ENCODE peak calls at places on chromosomes 4 and X, in four cellular contexts. S, B, K and I are unnamed samples.

GRCh38 chr4:110085131-110085530 is 113.3 kb downstream of the ELOVL6 start:
- DNase-seq in S (no peak), B (peak), K (peak), I (no peak)

GRCh38 chrX:21657318-21658151 is 595 bp downstream of the KLHL34 start:
- DNase-seq in S (peak), K (no peak), B (no peak), I (peak)

GRCh38 chr4:97457253-97457652 is 686.0 kb downstream of the STPG2 start:
- DNase-seq in S (no peak), B (no peak), K (no peak), I (no peak)

GRCh38 chr4:137994858-137995257 is 247.3 kb downstream of the SLC7A11 start:
- DNase-seq in K (no peak), B (no peak), S (no peak), I (no peak)

GRCh38 chrX:1323315-1323714 is 13.3 kb upstream of the IL3RA start:
- DNase-seq in B (no peak), K (peak), S (peak), I (peak)

GRCh38 chrX:120302434-120302833 is 8.8 kb downstream of the TMEM255A start:
- DNase-seq in B (no peak), K (no peak), S (peak), I (peak)

GRCh38 chr4:153114771-153115321 is 89.4 kb upstream of the TRIM2 start:
- DNase-seq in B (peak), S (no peak), K (no peak), I (no peak)

GRCh38 chrX:13087322-13088154 is 43.1 kb upstream of the FAM9C start:
- DNase-seq in K (peak), B (peak), S (peak), I (peak)

GRCh38 chr4:1211951-1212545 is 36.9 kb downstream of the CTBP1 start:
- DNase-seq in S (no peak), K (no peak), B (no peak), I (no peak)

GRCh38 chrX:109384569-109385174 is 97.2 kb downstream of the GUCY2F start:
- DNase-seq in K (no peak), B (peak), S (peak), I (no peak)

GRCh38 chrX:70322784-70323183 is 32.9 kb downstream of the KIF4A start:
- DNase-seq in B (no peak), S (no peak), K (no peak), I (no peak)

GRCh38 chr4:74055096-74055495 is 16.6 kb upstream of the CXCL3 start:
- DNase-seq in K (no peak), S (no peak), B (no peak), I (no peak)

GRCh38 chrX:104370089-104370488 is 115.4 kb upstream of the ESX1 start:
- DNase-seq in S (no peak), B (no peak), K (peak), I (no peak)

GRCh38 chr4:5079581-5079980 is 28.3 kb downstream of the STK32B start:
- DNase-seq in S (no peak), B (no peak), K (no peak), I (no peak)

GRCh38 chr4:174403177-174403543 is 119.1 kb downstream of the HPGD start:
- DNase-seq in S (no peak), B (no peak), K (no peak), I (no peak)

GRCh38 chr4:38523524-38524448 is 140.2 kb upstream of the KLF3 start:
- DNase-seq in K (no peak), S (peak), B (peak), I (no peak)

GRCh38 chr4:153257151-153257620 is 52.9 kb downstream of the TRIM2 start:
- DNase-seq in K (no peak), B (peak), S (peak), I (no peak)

GRCh38 chrX:1649623-1650022 is 34.8 kb downstream of the ASMT start:
- DNase-seq in K (no peak), S (no peak), B (peak), I (no peak)

GRCh38 chr4:167918077-167918476 is 174.3 kb upstream of the ANXA10 start:
- DNase-seq in K (no peak), S (no peak), B (no peak), I (no peak)

GRCh38 chr4:78627046-78627965 is 75.7 kb downstream of the ANXA3 start:
- DNase-seq in K (peak), B (peak), S (no peak), I (no peak)

GRCh38 chrX:72402614-72403013 is 96.9 kb upstream of the CITED1 start:
- DNase-seq in K (no peak), S (no peak), B (no peak), I (no peak)

GRCh38 chr4:144611850-144612249 is 34.1 kb upstream of the HHIP start:
- DNase-seq in S (peak), K (no peak), B (peak), I (no peak)
- TF ChIP-seq CTCF in S (no peak), K (peak), B (peak), I (peak)

GRCh38 chr4:88286897-88287296 is 2.5 kb upstream of the PPM1K start:
- DNase-seq in K (no peak), B (peak), S (no peak), I (no peak)

GRCh38 chr4:88280228-88280795 is 4.0 kb downstream of the PPM1K start:
- DNase-seq in K (no peak), B (no peak), S (no peak), I (no peak)

GRCh38 chr4:88284378-88285234 is at the start of gene PPM1K:
- DNase-seq in K (peak), S (peak), B (peak), I (peak)

GRCh38 chr4:88285235-88285505 is 809 bp upstream of the PPM1K start:
- DNase-seq in S (no peak), K (no peak), B (no peak), I (no peak)

DNA sequence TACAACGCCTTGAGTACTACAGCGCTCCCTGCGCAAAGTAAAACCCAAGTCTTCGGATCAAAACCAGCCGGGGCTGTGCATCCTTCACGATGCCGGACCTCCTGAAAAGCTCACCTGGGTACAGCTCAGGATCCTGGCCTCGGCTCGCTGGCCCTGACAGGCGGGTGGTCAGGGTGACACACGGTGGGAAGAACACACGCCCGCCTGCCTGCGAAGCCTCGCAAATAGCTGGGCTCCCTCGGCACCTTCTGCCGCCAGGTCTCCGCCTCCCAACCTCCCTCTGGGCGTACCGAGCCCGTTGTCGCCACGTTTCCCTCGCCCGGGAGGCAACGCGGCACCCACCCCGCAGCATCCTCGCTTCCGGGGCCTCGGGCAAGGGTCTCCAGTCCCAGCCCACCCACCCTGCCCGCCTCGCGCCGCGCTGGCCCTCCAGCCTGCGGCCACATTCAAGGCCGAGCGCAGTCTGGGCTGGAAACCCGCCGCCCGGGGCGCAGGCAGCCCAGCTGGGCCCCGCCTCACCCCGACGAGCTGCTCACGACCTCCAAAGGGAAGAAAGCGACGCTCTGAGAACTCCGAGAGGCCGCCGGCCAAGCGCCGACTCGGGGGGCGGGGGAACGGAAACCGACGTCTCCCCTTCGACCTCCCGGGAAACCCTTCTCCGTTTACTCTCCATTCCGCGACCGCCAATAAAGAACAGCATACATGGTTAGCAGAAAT is 542 bp downstream of the PPM1K start:
- DNase-seq in B (peak), K (peak), S (peak), I (peak)
- TF ChIP-seq CTCF in B (no peak), K (no peak), S (no peak), I (no peak)

DNA sequence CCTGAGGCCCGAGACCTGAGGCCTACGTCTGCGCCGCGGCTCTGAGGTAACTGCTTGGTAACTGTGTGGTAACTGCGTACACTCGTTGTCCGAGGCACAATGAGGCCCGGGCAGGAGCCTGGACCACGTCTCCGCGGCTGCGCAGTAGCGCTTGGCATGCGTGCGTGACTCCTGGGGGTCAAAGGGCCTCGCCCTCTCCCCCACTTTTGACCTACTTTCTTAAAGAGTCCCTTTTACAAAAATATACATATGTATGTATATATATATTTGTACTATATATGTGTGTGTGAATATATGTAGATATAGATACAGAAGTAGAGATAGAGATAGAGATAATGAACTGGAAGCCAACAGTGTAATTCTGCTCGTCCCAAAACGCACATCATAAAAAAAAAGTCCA is at the start of gene BEND2:
- DNase-seq in K (no peak), S (no peak), B (no peak), I (no peak)
- TF ChIP-seq CTCF in K (no peak), S (no peak), B (no peak), I (no peak)

GRCh38 chrX:66150188-66150587 is 13.9 kb upstream of the HEPH start:
- DNase-seq in K (no peak), S (no peak), B (no peak), I (no peak)
- TF ChIP-seq CTCF in K (no peak), S (no peak), B (no peak), I (no peak)

GRCh38 chr4:87498446-87498900 is 30.7 kb downstream of the SPARCL1 start:
- DNase-seq in K (no peak), S (peak), B (peak), I (no peak)

GRCh38 chr4:87499415-87500106 is 29.6 kb downstream of the SPARCL1 start:
- DNase-seq in S (peak), B (no peak), K (no peak), I (no peak)

GRCh38 chr4:87497586-87497985 is 31.6 kb downstream of the SPARCL1 start:
- DNase-seq in B (no peak), K (no peak), S (no peak), I (no peak)

GRCh38 chr4:87500107-87500462 is 29.1 kb downstream of the SPARCL1 start:
- DNase-seq in B (no peak), S (peak), K (no peak), I (no peak)

GRCh38 chr4:87497141-87497540 is 32.0 kb downstream of the SPARCL1 start:
- DNase-seq in B (no peak), S (peak), K (no peak), I (peak)
- TF ChIP-seq CTCF in B (peak), S (peak), K (peak), I (peak)

GRCh38 chr4:53804719-53805118 is 213.4 kb upstream of the LNX1 start:
- DNase-seq in B (no peak), K (no peak), S (peak), I (peak)
- TF ChIP-seq CTCF in B (peak), K (peak), S (peak), I (peak)